ENCODE peak calls at places on chromosomes 1 and 21, in five cellular contexts. One of them, this sample, is unnamed.

GRCh38 chr1:59556802-59557548 is 257.8 kb upstream of the HOOK1 start:
- DNase-seq in BE2C: no peak
- DNase-seq in fibroblast of lung: no peak
- DNase-seq in esophagus squamous epithelium: no peak
- DNase-seq in naive thymus-derived CD4-positive, alpha-beta T cell: no peak
- DNase-seq in this sample: no peak

GRCh38 chr1:247747616-247748015 is 325 bp downstream of the OR14A2 start:
- DNase-seq in BE2C: no peak
- DNase-seq in fibroblast of lung: no peak
- DNase-seq in esophagus squamous epithelium: no peak
- DNase-seq in naive thymus-derived CD4-positive, alpha-beta T cell: no peak
- DNase-seq in this sample: no peak

GRCh38 chr1:163844393-163844948 is 522.7 kb downstream of the NUF2 start:
- DNase-seq in BE2C: no peak
- DNase-seq in fibroblast of lung: peak; percentile 14
- DNase-seq in esophagus squamous epithelium: no peak
- DNase-seq in naive thymus-derived CD4-positive, alpha-beta T cell: no peak
- DNase-seq in this sample: no peak

GRCh38 chr1:199041173-199041914 is 402.5 kb downstream of the PTPRC start:
- DNase-seq in BE2C: no peak
- DNase-seq in fibroblast of lung: no peak
- DNase-seq in esophagus squamous epithelium: no peak
- DNase-seq in naive thymus-derived CD4-positive, alpha-beta T cell: peak; percentile 47
- DNase-seq in this sample: no peak

GRCh38 chr21:31446206-31446900 is 102.3 kb upstream of the TIAM1 start:
- DNase-seq in BE2C: no peak
- DNase-seq in fibroblast of lung: no peak
- DNase-seq in esophagus squamous epithelium: no peak
- DNase-seq in naive thymus-derived CD4-positive, alpha-beta T cell: peak; percentile 66
- DNase-seq in this sample: no peak

GRCh38 chr1:193311226-193311948 is 125.0 kb upstream of the B3GALT2 start:
- DNase-seq in BE2C: no peak
- DNase-seq in fibroblast of lung: no peak
- DNase-seq in esophagus squamous epithelium: no peak
- DNase-seq in naive thymus-derived CD4-positive, alpha-beta T cell: peak; percentile 8
- DNase-seq in this sample: no peak

GRCh38 chr1:76075877-76076276 is 1.3 kb downstream of the ST6GALNAC3 start:
- DNase-seq in BE2C: no peak
- DNase-seq in fibroblast of lung: peak; percentile 68
- DNase-seq in esophagus squamous epithelium: no peak
- DNase-seq in naive thymus-derived CD4-positive, alpha-beta T cell: no peak
- DNase-seq in this sample: no peak

GRCh38 chr1:7220712-7221252 is 435.5 kb downstream of the CAMTA1 start:
- DNase-seq in BE2C: no peak
- DNase-seq in fibroblast of lung: no peak
- DNase-seq in esophagus squamous epithelium: no peak
- DNase-seq in naive thymus-derived CD4-positive, alpha-beta T cell: no peak
- DNase-seq in this sample: no peak

GRCh38 chr1:98325646-98326441 is 335.7 kb upstream of the SNX7 start:
- DNase-seq in BE2C: no peak
- DNase-seq in fibroblast of lung: peak; percentile 92
- DNase-seq in esophagus squamous epithelium: no peak
- DNase-seq in naive thymus-derived CD4-positive, alpha-beta T cell: no peak
- DNase-seq in this sample: no peak

GRCh38 chr1:168582690-168583325 is 6.4 kb downstream of the XCL1 start:
- DNase-seq in BE2C: no peak
- DNase-seq in fibroblast of lung: no peak
- DNase-seq in esophagus squamous epithelium: no peak
- DNase-seq in naive thymus-derived CD4-positive, alpha-beta T cell: no peak
- DNase-seq in this sample: no peak

GRCh38 chr1:210457566-210457965 is 128.9 kb downstream of the HHAT start:
- DNase-seq in BE2C: no peak
- DNase-seq in fibroblast of lung: no peak
- DNase-seq in esophagus squamous epithelium: no peak
- DNase-seq in naive thymus-derived CD4-positive, alpha-beta T cell: no peak
- DNase-seq in this sample: no peak

GRCh38 chr1:92488832-92489231 is 2.1 kb upstream of the GFI1 start:
- DNase-seq in BE2C: no peak
- DNase-seq in fibroblast of lung: no peak
- DNase-seq in esophagus squamous epithelium: no peak
- DNase-seq in naive thymus-derived CD4-positive, alpha-beta T cell: no peak
- DNase-seq in this sample: no peak
- H3K27me3 ChIP-seq in BE2C: peaks cover 53% of the 10 kb centered on the region
- H3K27me3 ChIP-seq in fibroblast of lung: peaks cover 44% of the 10 kb centered on the region
- H3K27me3 ChIP-seq in esophagus squamous epithelium: peaks cover 21% of the 10 kb centered on the region
- H3K27me3 ChIP-seq in naive thymus-derived CD4-positive, alpha-beta T cell: no peaks in the 10 kb centered on the region
- H3K27me3 ChIP-seq in this sample: peaks cover 18% of the 10 kb centered on the region

GRCh38 chr1:227574926-227575325 is 11.6 kb downstream of the ZNF678 start:
- DNase-seq in BE2C: no peak
- DNase-seq in fibroblast of lung: no peak
- DNase-seq in esophagus squamous epithelium: no peak
- DNase-seq in naive thymus-derived CD4-positive, alpha-beta T cell: no peak
- DNase-seq in this sample: no peak
- H3K9me3 ChIP-seq in BE2C: peaks cover 8% of the 10 kb centered on the region
- H3K9me3 ChIP-seq in fibroblast of lung: no peaks in the 10 kb centered on the region
- H3K9me3 ChIP-seq in esophagus squamous epithelium: no peaks in the 10 kb centered on the region
- H3K9me3 ChIP-seq in naive thymus-derived CD4-positive, alpha-beta T cell: no peaks in the 10 kb centered on the region
- H3K9me3 ChIP-seq in this sample: peaks cover 7% of the 10 kb centered on the region

GRCh38 chr1:242002072-242002471 is 3.2 kb upstream of the MAP1LC3C start:
- DNase-seq in BE2C: no peak
- DNase-seq in fibroblast of lung: no peak
- DNase-seq in esophagus squamous epithelium: no peak
- DNase-seq in naive thymus-derived CD4-positive, alpha-beta T cell: no peak
- DNase-seq in this sample: no peak

GRCh38 chr1:241998950-241999495 is at the start of gene MAP1LC3C:
- DNase-seq in BE2C: no peak
- DNase-seq in fibroblast of lung: no peak
- DNase-seq in esophagus squamous epithelium: no peak
- DNase-seq in naive thymus-derived CD4-positive, alpha-beta T cell: no peak
- DNase-seq in this sample: no peak

GRCh38 chr1:241997401-241997800 is 1.5 kb downstream of the MAP1LC3C start:
- DNase-seq in BE2C: no peak
- DNase-seq in fibroblast of lung: no peak
- DNase-seq in esophagus squamous epithelium: no peak
- DNase-seq in naive thymus-derived CD4-positive, alpha-beta T cell: no peak
- DNase-seq in this sample: no peak

GRCh38 chr1:242002528-242002927 is 3.6 kb upstream of the MAP1LC3C start:
- DNase-seq in BE2C: no peak
- DNase-seq in fibroblast of lung: no peak
- DNase-seq in esophagus squamous epithelium: no peak
- DNase-seq in naive thymus-derived CD4-positive, alpha-beta T cell: no peak
- DNase-seq in this sample: no peak

GRCh38 chr1:241998412-241998921 is 431 bp downstream of the MAP1LC3C start:
- DNase-seq in BE2C: peak; percentile 74
- DNase-seq in fibroblast of lung: peak; percentile 91
- DNase-seq in esophagus squamous epithelium: no peak
- DNase-seq in naive thymus-derived CD4-positive, alpha-beta T cell: peak; percentile 27
- DNase-seq in this sample: peak; percentile 53
- H3K27me3 ChIP-seq in BE2C: no peaks in the 10 kb centered on the region
- H3K27me3 ChIP-seq in fibroblast of lung: no peaks in the 10 kb centered on the region
- H3K27me3 ChIP-seq in esophagus squamous epithelium: no peaks in the 10 kb centered on the region
- H3K27me3 ChIP-seq in naive thymus-derived CD4-positive, alpha-beta T cell: no peaks in the 10 kb centered on the region
- H3K27me3 ChIP-seq in this sample: no peaks in the 10 kb centered on the region

DNA sequence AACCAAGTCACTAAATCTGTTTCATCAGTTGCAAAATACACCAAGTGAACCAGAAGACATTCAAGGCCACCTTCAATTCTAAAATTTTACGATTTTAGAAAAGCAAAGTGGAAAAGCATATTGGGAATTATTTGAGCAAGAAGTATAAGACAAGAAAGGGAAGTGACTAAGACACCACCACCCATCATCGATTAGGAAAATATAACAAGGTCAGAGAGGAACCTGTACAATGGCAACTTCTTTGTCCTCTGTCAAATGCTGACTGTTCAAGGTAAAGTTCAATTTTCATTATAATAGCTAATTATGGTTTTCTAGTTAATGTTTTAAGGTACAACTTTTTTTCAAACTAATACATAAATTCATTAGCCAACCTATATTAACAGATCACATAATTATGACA is 10.8 kb downstream of the FRRS1 start:
- DNase-seq in BE2C: no peak
- DNase-seq in fibroblast of lung: no peak
- DNase-seq in esophagus squamous epithelium: no peak
- DNase-seq in naive thymus-derived CD4-positive, alpha-beta T cell: no peak
- DNase-seq in this sample: no peak
- H3K9me3 ChIP-seq in BE2C: no peaks in the 10 kb centered on the region
- H3K9me3 ChIP-seq in fibroblast of lung: no peaks in the 10 kb centered on the region
- H3K9me3 ChIP-seq in esophagus squamous epithelium: no peaks in the 10 kb centered on the region
- H3K9me3 ChIP-seq in naive thymus-derived CD4-positive, alpha-beta T cell: no peaks in the 10 kb centered on the region
- H3K9me3 ChIP-seq in this sample: no peaks in the 10 kb centered on the region

GRCh38 chr1:21106709-21107108 is 70.0 kb downstream of the EIF4G3 start:
- DNase-seq in BE2C: no peak
- DNase-seq in fibroblast of lung: no peak
- DNase-seq in esophagus squamous epithelium: no peak
- DNase-seq in naive thymus-derived CD4-positive, alpha-beta T cell: no peak
- DNase-seq in this sample: no peak
- H3K27me3 ChIP-seq in BE2C: no peaks in the 10 kb centered on the region
- H3K27me3 ChIP-seq in fibroblast of lung: no peaks in the 10 kb centered on the region
- H3K27me3 ChIP-seq in esophagus squamous epithelium: no peaks in the 10 kb centered on the region
- H3K27me3 ChIP-seq in naive thymus-derived CD4-positive, alpha-beta T cell: no peaks in the 10 kb centered on the region
- H3K27me3 ChIP-seq in this sample: no peaks in the 10 kb centered on the region

DNA sequence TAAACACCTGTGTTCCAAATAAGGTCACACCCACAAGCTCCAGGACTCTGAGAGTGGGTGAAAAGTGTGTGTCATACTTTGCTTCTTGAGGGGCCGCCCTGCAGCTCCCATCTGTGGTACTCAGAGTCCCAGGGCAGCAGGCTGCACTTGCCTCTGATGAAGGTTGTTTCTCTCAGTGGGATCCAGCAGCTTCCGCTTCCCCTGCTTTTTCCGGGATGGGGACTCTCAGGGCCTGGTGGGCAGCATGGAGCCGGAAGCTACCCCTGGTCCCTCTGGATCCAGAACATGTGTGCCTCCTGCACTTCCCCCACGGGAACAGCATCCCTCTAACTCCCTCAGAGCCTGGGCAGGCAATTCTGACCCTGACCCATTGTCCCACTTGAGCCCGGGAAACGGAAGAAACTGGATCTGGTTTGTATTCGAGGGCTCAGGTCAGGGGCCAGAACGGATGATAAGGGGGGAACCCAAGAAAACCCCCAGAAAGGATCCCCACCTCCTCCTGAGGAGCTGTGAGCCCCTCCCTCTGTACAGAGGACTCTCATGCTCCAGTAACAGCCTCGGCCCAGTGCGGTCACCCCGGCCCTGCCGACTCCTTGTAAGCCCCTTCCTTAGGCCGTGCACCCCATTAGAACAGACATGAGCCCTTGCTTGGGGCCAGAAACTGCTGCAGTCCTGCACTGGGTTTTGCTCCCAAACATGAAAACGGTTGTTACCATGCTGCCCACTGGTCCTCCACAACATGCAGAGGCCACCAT is 189.5 kb upstream of the C1orf174 start:
- DNase-seq in BE2C: no peak
- DNase-seq in fibroblast of lung: no peak
- DNase-seq in esophagus squamous epithelium: no peak
- DNase-seq in naive thymus-derived CD4-positive, alpha-beta T cell: no peak
- DNase-seq in this sample: no peak
- H3K9me3 ChIP-seq in BE2C: no peaks in the 10 kb centered on the region
- H3K9me3 ChIP-seq in fibroblast of lung: no peaks in the 10 kb centered on the region
- H3K9me3 ChIP-seq in esophagus squamous epithelium: no peaks in the 10 kb centered on the region
- H3K9me3 ChIP-seq in naive thymus-derived CD4-positive, alpha-beta T cell: no peaks in the 10 kb centered on the region
- H3K9me3 ChIP-seq in this sample: no peaks in the 10 kb centered on the region

DNA sequence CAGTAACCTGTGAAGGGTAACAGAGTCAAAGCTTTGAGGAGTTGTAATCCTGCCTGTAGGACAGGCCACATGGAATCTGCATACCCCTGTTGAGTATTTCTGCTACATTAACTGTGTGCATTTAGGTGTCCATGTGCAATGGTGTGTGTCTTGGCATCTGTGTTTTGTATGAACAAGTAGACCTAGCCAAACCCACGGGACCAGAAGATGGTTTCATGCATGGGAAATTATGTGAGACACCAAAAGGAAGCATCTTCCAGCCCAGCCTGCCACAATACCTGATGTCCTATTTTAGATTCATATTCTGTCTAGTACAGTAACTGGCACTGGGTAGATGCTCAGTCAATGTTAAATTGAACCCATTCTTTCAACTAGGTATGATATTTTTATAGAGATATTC is 70.8 kb upstream of the KCND3 start:
- DNase-seq in BE2C: no peak
- DNase-seq in fibroblast of lung: no peak
- DNase-seq in esophagus squamous epithelium: no peak
- DNase-seq in naive thymus-derived CD4-positive, alpha-beta T cell: no peak
- DNase-seq in this sample: no peak
- H3K27me3 ChIP-seq in BE2C: peaks cover 4% of the 10 kb centered on the region
- H3K27me3 ChIP-seq in fibroblast of lung: no peaks in the 10 kb centered on the region
- H3K27me3 ChIP-seq in esophagus squamous epithelium: no peaks in the 10 kb centered on the region
- H3K27me3 ChIP-seq in naive thymus-derived CD4-positive, alpha-beta T cell: no peaks in the 10 kb centered on the region
- H3K27me3 ChIP-seq in this sample: peaks cover 2% of the 10 kb centered on the region

GRCh38 chr21:9738527-9738926 is 782.9 kb upstream of the TPTE start:
- DNase-seq in BE2C: no peak
- DNase-seq in fibroblast of lung: no peak
- DNase-seq in esophagus squamous epithelium: no peak
- DNase-seq in naive thymus-derived CD4-positive, alpha-beta T cell: no peak
- DNase-seq in this sample: no peak
- H3K9me3 ChIP-seq in BE2C: peaks cover 6% of the 10 kb centered on the region
- H3K9me3 ChIP-seq in fibroblast of lung: no peaks in the 10 kb centered on the region
- H3K9me3 ChIP-seq in esophagus squamous epithelium: no peaks in the 10 kb centered on the region
- H3K9me3 ChIP-seq in naive thymus-derived CD4-positive, alpha-beta T cell: peaks cover 4% of the 10 kb centered on the region
- H3K9me3 ChIP-seq in this sample: peaks cover 25% of the 10 kb centered on the region